ENCODE peak calls at places on chromosomes 16 and 17, in nine cellular contexts. G, Y, W, N, T, P, H, M and C are unnamed samples.

GRCh38 chr17:4633643-4634042 is 7.8 kb downstream of the ALOX15 start:
- DNase-seq in G (no peak), Y (no peak), W (no peak), N (no peak), T (no peak), P (no peak), H (no peak), M (no peak), C (no peak)

GRCh38 chr17:29616300-29617048 is 6.2 kb downstream of the CORO6 start:
- DNase-seq in G (no peak), Y (no peak), W (no peak), N (no peak), T (no peak), P (no peak), H (peak; percentile 22), M (no peak), C (no peak)

GRCh38 chr17:18319604-18320256 is 4.6 kb downstream of the SMCR8 start:
- DNase-seq in G (peak; percentile 77), Y (peak; percentile 47), W (peak; percentile 29), N (no peak), T (peak; percentile 43), P (no peak), H (peak; percentile 37), M (no peak), C (peak; percentile 79)

GRCh38 chr16:68374961-68375660 is 64.3 kb downstream of the PRMT7 start:
- DNase-seq in G (no peak), Y (no peak), W (no peak), N (no peak), T (no peak), P (no peak), H (no peak), M (no peak), C (no peak)

GRCh38 chr17:50297407-50297865 is 23.2 kb downstream of the TMEM92 start:
- DNase-seq in G (peak; percentile 76), Y (no peak), W (no peak), N (peak; percentile 68), T (peak; percentile 63), P (peak; percentile 29), H (peak; percentile 83), M (peak; percentile 88), C (peak; percentile 73)

GRCh38 chr16:23026777-23027362 is 122.4 kb downstream of the USP31 start:
- DNase-seq in G (peak; percentile 15), Y (no peak), W (peak; percentile 15), N (no peak), T (peak; percentile 5), P (no peak), H (peak; percentile 38), M (no peak), C (peak; percentile 20)

GRCh38 chr17:67716405-67716798 is 1.3 kb upstream of the NOL11 start:
- DNase-seq in G (no peak), Y (no peak), W (no peak), N (no peak), T (no peak), P (no peak), H (no peak), M (no peak), C (no peak)

GRCh38 chr17:78883533-78884131 is 19.4 kb downstream of the CEP295NL start:
- DNase-seq in G (peak; percentile 98), Y (peak; percentile 82), W (peak; percentile 83), N (peak; percentile 88), T (peak; percentile 96), P (peak; percentile 38), H (peak; percentile 55), M (no peak), C (peak; percentile 98)

GRCh38 chr17:51365090-51365489 is 104.7 kb downstream of the UTP18 start:
- DNase-seq in G (peak; percentile 11), Y (no peak), W (no peak), N (no peak), T (no peak), P (no peak), H (no peak), M (no peak), C (no peak)

GRCh38 chr17:36544049-36544319 is 735 bp upstream of the GGNBP2 start:
- DNase-seq in G (peak; percentile 66), Y (no peak), W (no peak), N (no peak), T (no peak), P (no peak), H (no peak), M (peak; percentile 61), C (no peak)

GRCh38 chr17:3770471-3770870 is 30.5 kb downstream of the ITGAE start:
- DNase-seq in G (no peak), Y (no peak), W (no peak), N (no peak), T (no peak), P (no peak), H (no peak), M (peak; percentile 47), C (no peak)

GRCh38 chr16:58197314-58198012 is 443 bp downstream of the CSNK2A2 start:
- DNase-seq in G (no peak), Y (no peak), W (no peak), N (no peak), T (no peak), P (no peak), H (peak; percentile 4), M (no peak), C (no peak)

GRCh38 chr16:58198739-58199411 is 969 bp upstream of the CSNK2A2 start:
- DNase-seq in G (no peak), Y (no peak), W (no peak), N (no peak), T (no peak), P (no peak), H (no peak), M (no peak), C (no peak)

GRCh38 chr16:58200398-58200797 is 2.5 kb upstream of the CSNK2A2 start:
- DNase-seq in G (no peak), Y (no peak), W (no peak), N (no peak), T (no peak), P (no peak), H (no peak), M (no peak), C (no peak)

GRCh38 chr16:58196898-58197313 is 1.0 kb downstream of the CSNK2A2 start:
- DNase-seq in G (peak; percentile 46), Y (no peak), W (peak; percentile 3), N (no peak), T (peak; percentile 9), P (no peak), H (no peak), M (no peak), C (peak; percentile 14)

GRCh38 chr16:58198022-58198683 is at the start of gene CSNK2A2:
- DNase-seq in G (peak; percentile 79), Y (peak; percentile 3), W (peak; percentile 6), N (peak; percentile 47), T (peak; percentile 53), P (no peak), H (peak; percentile 75), M (peak; percentile 82), C (peak; percentile 66)
- TF ChIP-seq CTCF in G (peak; percentile 20), Y (peak; percentile 14), W (peak; percentile 17), N (no peak), T (peak; percentile 28), P (no peak), H (peak; percentile 33), M (peak; percentile 13), C (no peak)

GRCh38 chr16:84194018-84194417 is 3.1 kb downstream of the ADAD2 start:
- DNase-seq in G (no peak), Y (no peak), W (no peak), N (no peak), T (no peak), P (no peak), H (no peak), M (no peak), C (no peak)
- H3K4me3 ChIP-seq in G (no peak overlapping the region), Y (no peak overlapping the region), W (no peak overlapping the region), N (no peak overlapping the region), T (no peak overlapping the region), P (no peak overlapping the region), H (no peak overlapping the region), M (no peak overlapping the region), C (no peak overlapping the region)

GRCh38 chr17:2040942-2041560 is 771 bp upstream of the OVCA2 start:
- DNase-seq in G (no peak), Y (no peak), W (no peak), N (no peak), T (no peak), P (no peak), H (no peak), M (no peak), C (no peak)

GRCh38 chr17:2041561-2042354 is at the start of gene OVCA2:
- DNase-seq in G (peak; percentile 96), Y (peak; percentile 65), W (peak; percentile 85), N (peak; percentile 91), T (peak; percentile 95), P (peak; percentile 70), H (peak; percentile 97), M (peak; percentile 96), C (peak; percentile 93)

GRCh38 chr17:2043785-2044184 is 2.0 kb downstream of the OVCA2 start:
- DNase-seq in G (no peak), Y (no peak), W (no peak), N (no peak), T (peak; percentile 44), P (no peak), H (no peak), M (no peak), C (no peak)

GRCh38 chr17:2044263-2044894 is 2.6 kb downstream of the OVCA2 start:
- DNase-seq in G (no peak), Y (no peak), W (no peak), N (no peak), T (no peak), P (no peak), H (no peak), M (no peak), C (no peak)

DNA sequence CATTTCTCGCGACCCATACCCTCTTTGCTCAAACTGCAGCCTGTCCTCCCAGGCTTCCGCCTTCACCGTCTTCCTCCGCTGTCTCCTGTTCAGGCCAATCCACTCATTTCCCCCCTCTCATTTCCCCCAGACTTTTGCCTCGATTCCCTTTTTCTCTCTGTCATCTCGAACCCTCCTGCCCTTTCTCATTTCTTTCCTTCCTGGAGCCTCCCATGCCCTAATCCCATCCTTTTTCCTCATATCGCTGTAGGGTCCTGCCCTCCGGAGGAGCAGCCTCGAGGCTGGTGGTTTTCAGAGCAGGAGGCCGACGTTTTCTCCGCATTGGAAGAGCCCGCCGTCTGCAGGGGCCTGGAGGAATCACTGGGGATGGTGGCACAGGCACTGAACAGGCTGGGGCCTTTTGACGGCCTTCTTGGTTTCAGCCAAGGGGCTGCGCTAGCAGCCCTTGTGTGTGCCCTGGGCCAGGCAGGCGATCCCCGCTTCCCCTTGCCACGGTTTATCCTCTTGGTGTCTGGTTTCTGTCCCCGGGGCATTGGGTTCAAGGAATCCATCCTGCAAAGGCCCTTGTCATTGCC is 620 bp downstream of the OVCA2 start:
- DNase-seq in G (peak; percentile 68), Y (no peak), W (no peak), N (no peak), T (peak; percentile 46), P (no peak), H (no peak), M (no peak), C (no peak)
- TF ChIP-seq CTCF in G (peak; percentile 59), Y (peak; percentile 53), W (no peak), N (no peak), T (peak; percentile 58), P (no peak), H (no peak), M (no peak), C (peak; percentile 50)

DNA sequence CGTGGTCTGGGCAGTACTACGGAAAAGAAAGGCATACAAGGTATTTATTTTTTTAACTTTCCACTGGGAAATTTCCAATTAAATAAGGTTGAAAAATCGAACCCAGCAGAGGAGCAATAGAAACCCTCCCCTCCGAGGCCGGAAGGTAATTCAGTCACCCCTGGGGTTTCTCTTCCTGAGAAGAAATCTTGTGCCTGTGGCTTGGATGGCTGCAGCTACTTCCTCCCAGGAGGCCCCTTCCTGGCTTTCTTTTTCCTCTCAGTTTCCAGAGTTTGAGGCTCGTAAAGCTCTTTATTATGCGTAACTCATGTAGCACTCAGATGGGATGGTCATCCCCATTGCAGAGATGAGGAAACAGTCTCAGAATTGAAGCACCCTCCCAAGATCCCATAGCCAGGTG is 140.3 kb downstream of the ASIC2 start:
- DNase-seq in G (no peak), Y (no peak), W (no peak), N (no peak), T (no peak), P (no peak), H (no peak), M (no peak), C (no peak)
- H3K4me3 ChIP-seq in G (no peak overlapping the region), Y (no peak overlapping the region), W (no peak overlapping the region), N (no peak overlapping the region), T (no peak overlapping the region), P (no peak overlapping the region), H (no peak overlapping the region), M (no peak overlapping the region), C (no peak overlapping the region)